ENCODE peak calls at places on chromosomes 5 and 9, in five cellular contexts. B is GM12865, Q is left colon, R is esophagus squamous epithelium, H is immature natural killer cell. F is an unnamed sample.

GRCh38 chr5:120504057-120504456 is 40.0 kb downstream of the PRR16 start:
- DNase-seq in B (no peak), Q (no peak), R (no peak), H (no peak), F (no peak)

GRCh38 chr9:22165144-22165543 is 156.0 kb upstream of the CDKN2B start:
- DNase-seq in B (no peak), Q (no peak), R (no peak), H (no peak), F (peak)

GRCh38 chr5:108749130-108749861 is 1.6 kb downstream of the FER start:
- DNase-seq in B (peak), Q (no peak), R (no peak), H (peak), F (peak)

GRCh38 chr5:143314664-143315063 is 88.8 kb downstream of the NR3C1 start:
- DNase-seq in B (peak), Q (no peak), R (no peak), H (no peak), F (peak)

GRCh38 chr9:97703437-97704326 is 6.5 kb upstream of the XPA start:
- DNase-seq in B (peak), Q (no peak), R (no peak), H (no peak), F (peak)

GRCh38 chr5:125554355-125554754 is 807.9 kb upstream of the ZNF608 start:
- DNase-seq in B (no peak), Q (no peak), R (no peak), H (no peak), F (no peak)

GRCh38 chr9:92492781-92493401 is 10.6 kb upstream of the ASPN start:
- DNase-seq in B (no peak), Q (no peak), R (no peak), H (no peak), F (no peak)

GRCh38 chr5:757346-757930 is 27.1 kb downstream of the ZDHHC11B start:
- DNase-seq in B (no peak), Q (peak), R (no peak), H (no peak), F (no peak)

GRCh38 chr9:32344551-32345182 is 39.8 kb upstream of the ACO1 start:
- DNase-seq in B (no peak), Q (no peak), R (no peak), H (no peak), F (peak)

GRCh38 chr5:122906768-122907167 is 61.4 kb downstream of the SNX24 start:
- DNase-seq in B (no peak), Q (no peak), R (no peak), H (no peak), F (no peak)

GRCh38 chr5:170747851-170748250 is 35.7 kb upstream of the GABRP start:
- DNase-seq in B (no peak), Q (no peak), R (no peak), H (no peak), F (no peak)

GRCh38 chr5:77379558-77380061 is 112.5 kb downstream of the WDR41 start:
- DNase-seq in B (peak), Q (no peak), R (no peak), H (no peak), F (no peak)

GRCh38 chr5:78576376-78576775 is 72.2 kb downstream of the LHFPL2 start:
- DNase-seq in B (no peak), Q (no peak), R (no peak), H (no peak), F (peak)

GRCh38 chr5:146301666-146302065 is 37.0 kb upstream of the POU4F3 start:
- DNase-seq in B (no peak), Q (no peak), R (no peak), H (no peak), F (peak)

GRCh38 chr9:126406075-126406675 is 79.5 kb downstream of the MVB12B start:
- DNase-seq in B (no peak), Q (no peak), R (no peak), H (no peak), F (no peak)

GRCh38 chr9:109320338-109320733 is 523 bp downstream of the EPB41L4B start:
- DNase-seq in B (peak), Q (peak), R (no peak), H (no peak), F (no peak)

GRCh38 chr9:69093471-69094103 is 58.0 kb downstream of the FXN start:
- DNase-seq in B (no peak), Q (no peak), R (no peak), H (no peak), F (no peak)

GRCh38 chr5:139660916-139661814 is 13.0 kb downstream of the CXXC5 start:
- DNase-seq in B (peak), Q (peak), R (no peak), H (peak), F (peak)

GRCh38 chr9:74770508-74771261 is 117.0 kb downstream of the TRPM6 start:
- DNase-seq in B (peak), Q (peak), R (no peak), H (peak), F (peak)

GRCh38 chr5:158492850-158493249 is 606.9 kb downstream of the EBF1 start:
- DNase-seq in B (no peak), Q (no peak), R (no peak), H (no peak), F (peak)

GRCh38 chr9:108671156-108671555 is 184.6 kb downstream of the ACTL7B start:
- DNase-seq in B (no peak), Q (no peak), R (no peak), H (no peak), F (peak)

GRCh38 chr9:77429928-77430327 is 218.2 kb downstream of the GNA14 start:
- DNase-seq in B (no peak), Q (no peak), R (no peak), H (no peak), F (no peak)

GRCh38 chr5:154370119-154370518 is 75.7 kb upstream of the SAP30L start:
- DNase-seq in B (no peak), Q (no peak), R (no peak), H (no peak), F (peak)

GRCh38 chr5:170411100-170411499 is 21.9 kb upstream of the KCNMB1 start:
- DNase-seq in B (peak), Q (no peak), R (no peak), H (no peak), F (no peak)

F was measured in LHCN-M2.